ENCODE peak calls at places on chromosomes 3 and 15, in four cellular contexts. Z is NCI-H345; X is stimulated activated naive CD8-positive, alpha-beta T cell treated with anti-CD3 and anti-CD28 coated beads, Interleukin-15, amount 100 ng/mL, for 72 hours; L is activated gamma-delta T cell treated with Interleukin-2 at 50 U/mL for 16 hours. N is an unnamed sample.
A peak's percentile ranks its signal among the peaks of the same experiment; 100 is the strongest.

GRCh38 chr3:188262913-188263683 is 109.1 kb downstream of the LPP start:
- DNase-seq in L (no peak), Z (no peak), X (no peak), N (no peak)

GRCh38 chr3:57864853-57865252 is 108.7 kb downstream of the SLMAP start:
- DNase-seq in X (no peak), L (no peak), Z (no peak), N (no peak)

GRCh38 chr3:194270627-194271458 is 80.3 kb downstream of the CPN2 start:
- DNase-seq in X (no peak), Z (no peak), L (no peak), N (no peak)

GRCh38 chr15:60370105-60370803 is 27.5 kb downstream of the ANXA2 start:
- DNase-seq in L (no peak), X (no peak), Z (no peak), N (no peak)

GRCh38 chr3:44883999-44884431 is 9.6 kb downstream of the TGM4 start:
- DNase-seq in X (no peak), L (no peak), Z (peak; percentile 66), N (no peak)

GRCh38 chr3:30310251-30310954 is 296.0 kb upstream of the TGFBR2 start:
- DNase-seq in L (no peak), X (no peak), Z (no peak), N (no peak)

GRCh38 chr3:186985713-186986364 is 55.5 kb downstream of the ST6GAL1 start:
- DNase-seq in Z (no peak), L (no peak), X (no peak), N (no peak)

GRCh38 chr3:154164387-154164786 is 43.2 kb downstream of the ARHGEF26 start:
- DNase-seq in Z (no peak), X (no peak), L (no peak), N (no peak)